ENCODE peak calls at places on chromosome 5, in eight cellular contexts. F, Z, K, M, L, T, B and U are unnamed samples.

GRCh38 chr5:81606150-81606549 is 144.7 kb downstream of the SSBP2 start:
- DNase-seq in K (no peak), L (no peak), Z (no peak), B (no peak), F (peak), T (peak), M (no peak), U (peak)

GRCh38 chr5:33491941-33492340 is 51.2 kb downstream of the TARS1 start:
- DNase-seq in B (no peak), L (no peak), T (no peak), M (peak), F (no peak), K (no peak), Z (no peak), U (no peak)

GRCh38 chr5:43191740-43192557 is at the start of gene NIM1K:
- DNase-seq in K (no peak), F (peak), M (peak), L (peak), B (no peak), Z (no peak), T (peak), U (peak)

GRCh38 chr5:12292610-12293204 is 388.5 kb upstream of the CTNND2 start:
- DNase-seq in L (no peak), F (peak), T (peak), K (no peak), Z (no peak), M (peak), B (no peak), U (no peak)

GRCh38 chr5:129460951-129461815 is 1.1 kb downstream of the ADAMTS19 start:
- DNase-seq in T (peak), F (peak), B (no peak), K (no peak), M (peak), Z (no peak), L (peak), U (peak)

GRCh38 chr5:154274828-154275185 is 84.3 kb downstream of the GALNT10 start:
- DNase-seq in F (no peak), L (no peak), M (no peak), Z (no peak), T (no peak), K (no peak), B (no peak), U (no peak)

GRCh38 chr5:41246376-41246775 is 33.0 kb upstream of the C6 start:
- DNase-seq in Z (no peak), B (no peak), M (peak), F (peak), L (no peak), K (peak), T (no peak), U (no peak)

GRCh38 chr5:22926574-22926973 is 73.4 kb upstream of the CDH12 start:
- DNase-seq in M (no peak), L (no peak), Z (no peak), T (no peak), B (no peak), K (peak), F (peak), U (no peak)

GRCh38 chr5:170631471-170632195 is 127.8 kb downstream of the KCNIP1 start:
- DNase-seq in T (no peak), K (no peak), F (no peak), B (no peak), Z (no peak), L (peak), M (no peak), U (peak)

GRCh38 chr5:62077823-62078550 is 228.0 kb upstream of the KIF2A start:
- DNase-seq in Z (no peak), F (no peak), T (no peak), B (no peak), M (no peak), K (no peak), L (no peak), U (no peak)

GRCh38 chr5:35816881-35817521 is 39.7 kb upstream of the IL7R start:
- DNase-seq in Z (no peak), K (no peak), B (no peak), T (no peak), F (no peak), M (no peak), L (no peak), U (no peak)

GRCh38 chr5:25618821-25619220 is 974.0 kb upstream of the CDH10 start:
- DNase-seq in Z (no peak), L (no peak), T (no peak), F (no peak), M (no peak), K (no peak), B (no peak), U (no peak)

GRCh38 chr5:151079838-151080619 is 805 bp downstream of the TNIP1 start:
- DNase-seq in T (no peak), B (no peak), F (peak), M (peak), Z (no peak), L (no peak), K (no peak), U (no peak)

GRCh38 chr5:54835642-54836041 is 149.8 kb downstream of the ESM1 start:
- DNase-seq in B (no peak), T (no peak), K (peak), L (no peak), Z (no peak), F (peak), M (peak), U (no peak)

GRCh38 chr5:120613729-120614128 is 149.6 kb downstream of the PRR16 start:
- DNase-seq in B (no peak), K (no peak), Z (no peak), L (no peak), T (no peak), M (peak), F (peak), U (no peak)

GRCh38 chr5:135073771-135074345 is 39.8 kb upstream of the PITX1 start:
- DNase-seq in K (no peak), M (no peak), Z (no peak), L (no peak), T (no peak), F (peak), B (no peak), U (no peak)

GRCh38 chr5:121805931-121806330 is 45.8 kb upstream of the FTMT start:
- DNase-seq in T (no peak), B (no peak), Z (peak), F (no peak), M (peak), L (peak), K (no peak), U (no peak)

GRCh38 chr5:171092194-171092593 is 216.9 kb upstream of the TLX3 start:
- DNase-seq in K (peak), Z (no peak), L (no peak), T (no peak), F (peak), B (no peak), M (peak), U (no peak)

GRCh38 chr5:103744159-103744558 is 181.6 kb upstream of the NUDT12 start:
- DNase-seq in M (peak), Z (peak), L (no peak), F (peak), B (no peak), T (no peak), K (peak), U (no peak)

GRCh38 chr5:125295405-125295872 is 549.0 kb upstream of the ZNF608 start:
- DNase-seq in M (peak), B (no peak), T (no peak), F (peak), L (no peak), K (no peak), Z (no peak), U (no peak)

GRCh38 chr5:103561670-103562069 is 919 bp downstream of the NUDT12 start:
- DNase-seq in B (no peak), T (no peak), M (peak), F (peak), L (no peak), K (no peak), Z (no peak), U (no peak)

GRCh38 chr5:57190593-57190992 is 16.7 kb downstream of the GPBP1 start:
- DNase-seq in T (no peak), F (no peak), B (no peak), M (no peak), L (no peak), Z (no peak), K (no peak), U (no peak)

GRCh38 chr5:79640571-79641055 is 28.4 kb downstream of the TENT2 start:
- DNase-seq in K (no peak), Z (no peak), B (no peak), L (no peak), T (no peak), M (peak), F (peak), U (no peak)

GRCh38 chr5:59724482-59725392 is 168.8 kb downstream of the PDE4D start:
- DNase-seq in T (peak), F (peak), M (peak), L (peak), B (no peak), Z (no peak), K (no peak), U (peak)

GRCh38 chr5:109487753-109488420 is 78.1 kb upstream of the PJA2 start:
- DNase-seq in Z (no peak), B (no peak), K (no peak), L (no peak), F (no peak), M (no peak), T (no peak), U (no peak)

GRCh38 chr5:10538789-10539684 is 24.8 kb upstream of the ANKRD33B start:
- DNase-seq in F (no peak), K (no peak), T (no peak), M (no peak), L (no peak), Z (no peak), B (no peak), U (no peak)

GRCh38 chr5:6850033-6850432 is 136.8 kb downstream of the TENT4A start:
- DNase-seq in L (no peak), K (no peak), M (no peak), F (no peak), Z (no peak), B (no peak), T (no peak), U (no peak)

GRCh38 chr5:69086206-69086605 is 7.6 kb upstream of the SLC30A5 start:
- DNase-seq in L (no peak), T (no peak), M (no peak), K (no peak), B (no peak), F (no peak), Z (no peak), U (no peak)

GRCh38 chr5:38420691-38421395 is 135.6 kb downstream of the LIFR start:
- DNase-seq in F (peak), B (no peak), Z (peak), M (peak), T (peak), K (no peak), L (peak), U (peak)

GRCh38 chr5:11182441-11183080 is 421.5 kb upstream of the DAP start:
- DNase-seq in T (peak), B (no peak), Z (no peak), L (no peak), F (peak), M (peak), K (peak), U (peak)

GRCh38 chr5:139651863-139652787 is 4.0 kb downstream of the CXXC5 start:
- DNase-seq in L (peak), Z (no peak), K (peak), B (no peak), F (peak), T (peak), M (peak), U (peak)

GRCh38 chr5:139650031-139650688 is 2.0 kb downstream of the CXXC5 start:
- DNase-seq in B (no peak), Z (no peak), L (peak), K (no peak), M (peak), T (no peak), F (no peak), U (no peak)

GRCh38 chr5:139650689-139651501 is 2.7 kb downstream of the CXXC5 start:
- DNase-seq in M (peak), T (no peak), F (peak), Z (no peak), K (no peak), B (no peak), L (peak), U (no peak)

GRCh38 chr5:139652788-139653241 is 4.7 kb downstream of the CXXC5 start:
- DNase-seq in M (peak), Z (no peak), F (peak), K (no peak), B (no peak), L (no peak), T (no peak), U (no peak)

GRCh38 chr5:139651502-139651862 is 3.3 kb downstream of the CXXC5 start:
- DNase-seq in F (no peak), L (no peak), B (no peak), K (no peak), Z (no peak), T (no peak), M (peak), U (no peak)
- H3K4me3 ChIP-seq in F (peak), L (peak), B (no peak), K (peak), Z (peak), T (peak), M (peak), U (no peak)

GRCh38 chr5:147467973-147468508 is 41.8 kb downstream of the DPYSL3 start:
- DNase-seq in Z (no peak), F (peak), M (no peak), T (no peak), L (no peak), K (no peak), B (no peak), U (no peak)
- H3K4me3 ChIP-seq in Z (no peak), F (no peak), M (no peak), T (no peak), L (no peak), K (no peak), B (no peak), U (no peak)

GRCh38 chr5:523658-524441 is 399 bp downstream of the SLC9A3 start:
- DNase-seq in Z (no peak), B (no peak), K (no peak), M (no peak), T (peak), F (no peak), L (no peak), U (peak)
- H3K4me3 ChIP-seq in Z (no peak), B (peak), K (no peak), M (no peak), T (no peak), F (no peak), L (no peak), U (peak)

GRCh38 chr5:132424167-132424935 is 54.8 kb downstream of the SLC22A5 start:
- DNase-seq in Z (no peak), L (no peak), K (no peak), B (no peak), M (no peak), F (no peak), T (no peak), U (no peak)

GRCh38 chr5:132421442-132421841 is 51.9 kb downstream of the SLC22A5 start:
- DNase-seq in M (no peak), K (no peak), F (no peak), B (no peak), L (no peak), T (no peak), Z (no peak), U (no peak)

GRCh38 chr5:132423443-132423898 is 54.0 kb downstream of the SLC22A5 start:
- DNase-seq in F (no peak), T (no peak), K (no peak), B (no peak), Z (no peak), M (no peak), L (no peak), U (no peak)

GRCh38 chr5:132420706-132421272 is 51.3 kb downstream of the SLC22A5 start:
- DNase-seq in L (no peak), T (no peak), M (no peak), F (no peak), K (no peak), B (no peak), Z (no peak), U (no peak)

GRCh38 chr5:132422720-132423442 is 53.4 kb downstream of the SLC22A5 start:
- DNase-seq in F (peak), K (no peak), M (no peak), B (no peak), T (no peak), Z (no peak), L (no peak), U (no peak)
- H3K4me3 ChIP-seq in F (no peak), K (no peak), M (no peak), B (no peak), T (no peak), Z (no peak), L (no peak), U (no peak)

GRCh38 chr5:172833372-172833690 is 720 bp upstream of the ERGIC1 start:
- DNase-seq in K (no peak), B (no peak), Z (no peak), M (no peak), F (no peak), L (no peak), T (no peak), U (no peak)
- H3K4me3 ChIP-seq in K (peak), B (peak), Z (no peak), M (no peak), F (peak), L (peak), T (peak), U (peak)

DNA sequence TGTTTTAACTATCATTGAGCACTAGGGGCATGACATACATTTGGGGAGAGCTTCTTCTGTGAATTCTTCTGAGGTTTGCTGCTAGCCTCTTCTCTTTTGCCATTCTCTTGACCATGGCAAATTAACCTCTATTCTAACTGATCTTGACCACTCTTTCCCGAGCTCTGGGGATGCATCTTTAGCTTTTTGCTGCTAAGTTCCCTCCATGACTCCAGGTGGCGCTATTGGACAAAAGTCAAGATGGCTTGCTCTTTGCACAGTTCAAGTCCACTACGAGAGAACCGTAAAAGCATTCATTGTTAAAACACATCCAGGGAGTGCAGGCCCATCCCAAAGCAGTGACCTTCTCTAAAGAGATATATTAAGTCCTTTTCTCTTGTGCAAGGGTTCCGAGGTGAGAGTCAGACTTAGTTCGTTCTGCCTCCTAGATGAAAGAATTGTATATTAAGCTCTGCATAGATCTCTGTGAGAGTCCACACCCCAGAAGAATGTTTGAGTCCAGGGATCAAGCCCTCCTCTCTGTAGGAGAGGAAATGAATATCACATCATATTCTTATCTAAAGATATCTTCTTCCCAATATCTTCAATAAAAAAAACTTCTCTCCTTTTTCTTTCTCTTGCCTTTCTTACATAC is 1152.9 kb upstream of the CDH6 start:
- DNase-seq in K (peak), F (peak), T (peak), M (peak), Z (no peak), B (no peak), L (peak), U (peak)
- H3K4me3 ChIP-seq in K (no peak), F (no peak), T (no peak), M (no peak), Z (no peak), B (no peak), L (no peak), U (no peak)

DNA sequence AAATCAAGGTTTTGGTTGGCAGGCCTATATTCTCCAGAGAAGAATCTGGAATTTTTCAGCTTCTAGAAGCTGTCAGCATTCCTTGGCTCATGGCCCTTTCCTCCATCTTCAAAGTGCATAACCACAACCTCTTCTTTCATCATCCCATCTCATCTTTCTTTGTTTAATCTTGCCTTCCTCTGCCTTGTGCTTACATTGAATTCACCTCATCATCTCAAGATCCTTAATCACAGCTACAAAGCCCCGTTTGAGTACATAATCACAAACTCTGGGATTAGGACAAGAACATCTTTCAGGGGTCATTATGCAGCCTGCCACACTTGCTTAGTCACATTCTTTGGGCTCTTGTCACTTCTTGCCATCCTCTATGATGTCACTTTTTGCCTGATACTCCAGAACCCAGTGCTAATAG is 130.3 kb downstream of the FOXD1 start:
- DNase-seq in L (no peak), K (no peak), B (no peak), F (peak), M (peak), T (no peak), Z (no peak), U (no peak)
- H3K4me3 ChIP-seq in L (no peak), K (no peak), B (no peak), F (no peak), M (no peak), T (no peak), Z (no peak), U (no peak)

GRCh38 chr5:95163079-95163478 is 121.8 kb downstream of the MCTP1 start:
- DNase-seq in L (no peak), K (no peak), M (no peak), Z (no peak), B (no peak), T (no peak), F (no peak), U (no peak)
- H3K4me3 ChIP-seq in L (no peak), K (no peak), M (no peak), Z (no peak), B (no peak), T (no peak), F (no peak), U (no peak)

DNA sequence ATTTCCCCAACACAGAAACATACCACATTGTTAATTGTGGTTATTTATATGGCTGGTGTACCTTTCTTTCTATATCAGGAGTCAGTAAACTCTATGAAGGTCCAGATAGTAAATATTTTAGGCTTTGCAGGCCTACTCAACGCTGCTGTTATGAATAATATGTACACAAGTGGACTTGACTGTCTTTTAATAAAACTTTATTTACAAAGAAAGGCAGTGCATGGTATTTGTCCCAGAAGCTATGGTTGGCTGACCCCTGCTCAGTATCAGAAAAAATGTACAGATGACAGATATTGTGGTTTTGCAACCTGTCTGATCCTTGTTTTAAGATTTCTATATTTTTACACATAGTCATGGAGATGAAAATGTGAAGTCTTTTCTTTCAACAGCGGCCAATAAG is 5.7 kb downstream of the MTRR start:
- DNase-seq in L (no peak), M (no peak), T (no peak), Z (no peak), B (no peak), K (no peak), F (no peak), U (no peak)
- H3K4me3 ChIP-seq in L (no peak), M (no peak), T (no peak), Z (no peak), B (no peak), K (no peak), F (no peak), U (no peak)

DNA sequence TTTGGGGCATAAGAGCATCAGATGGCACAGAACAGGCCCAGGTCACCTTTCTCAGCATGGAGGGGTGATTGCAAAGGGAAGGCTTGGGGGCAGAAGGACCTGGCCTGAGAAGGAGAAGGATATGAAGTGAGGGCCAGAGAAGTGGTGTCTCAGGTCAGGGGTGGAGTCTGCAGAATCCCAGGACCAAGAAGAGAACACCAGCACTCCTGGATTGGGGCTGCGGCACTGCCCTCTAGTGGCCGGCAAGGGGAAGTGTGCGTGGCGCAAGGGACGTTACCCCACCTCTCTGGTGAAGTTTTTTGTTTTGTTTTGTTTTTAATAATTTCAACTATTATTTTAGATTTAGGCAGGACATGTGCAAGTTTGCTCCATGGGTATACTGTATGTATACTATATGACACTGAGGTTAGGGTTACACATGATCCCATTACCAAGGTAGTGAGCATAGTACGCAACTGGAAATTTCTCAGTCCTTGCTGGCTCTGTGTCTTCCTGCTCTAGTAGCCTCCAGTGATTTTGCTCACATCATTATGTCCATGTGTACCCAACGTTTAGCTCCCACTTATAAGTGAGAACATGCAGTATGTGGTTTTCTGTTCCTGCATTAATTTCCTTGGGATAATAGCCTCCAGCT is 1548.6 kb downstream of the EFNA5 start:
- DNase-seq in T (no peak), L (peak), M (no peak), B (no peak), K (no peak), F (peak), Z (no peak), U (peak)
- H3K4me3 ChIP-seq in T (no peak), L (no peak), M (no peak), B (no peak), K (no peak), F (no peak), Z (no peak), U (no peak)